ENCODE peak calls at places on chromosomes 2 and 18, in six cellular contexts. One of them, this sample, is unnamed.

GRCh38 chr2:105674859-105675541 is 69.7 kb upstream of the NCK2 start:
- DNase-seq in tibial nerve: no peak
- DNase-seq in coronary artery: no peak
- DNase-seq in endothelial cell: no peak
- DNase-seq in activated CD8-positive, alpha-beta T cell treated with anti-CD3 and anti-CD28 coated beads for 36 hours: peak; percentile 69
- DNase-seq in suprapubic skin: no peak
- DNase-seq in this sample: no peak

GRCh38 chr2:217901826-217902225 is 101.0 kb downstream of the TNS1 start:
- DNase-seq in activated CD8-positive, alpha-beta T cell treated with anti-CD3 and anti-CD28 coated beads for 36 hours: peak; percentile 17
- DNase-seq in endothelial cell: no peak
- DNase-seq in tibial nerve: no peak
- DNase-seq in suprapubic skin: no peak
- DNase-seq in coronary artery: peak; percentile 91
- DNase-seq in this sample: no peak

GRCh38 chr2:148814143-148814852 is 60.7 kb upstream of the KIF5C start:
- DNase-seq in activated CD8-positive, alpha-beta T cell treated with anti-CD3 and anti-CD28 coated beads for 36 hours: no peak
- DNase-seq in endothelial cell: no peak
- DNase-seq in coronary artery: no peak
- DNase-seq in tibial nerve: no peak
- DNase-seq in suprapubic skin: no peak
- DNase-seq in this sample: no peak

GRCh38 chr18:57422313-57422872 is 12.8 kb upstream of the ONECUT2 start:
- DNase-seq in tibial nerve: no peak
- DNase-seq in endothelial cell: no peak
- DNase-seq in activated CD8-positive, alpha-beta T cell treated with anti-CD3 and anti-CD28 coated beads for 36 hours: no peak
- DNase-seq in suprapubic skin: no peak
- DNase-seq in coronary artery: no peak
- DNase-seq in this sample: no peak

GRCh38 chr2:210567279-210567678 is 10.9 kb downstream of the CPS1 start:
- DNase-seq in endothelial cell: no peak
- DNase-seq in coronary artery: no peak
- DNase-seq in suprapubic skin: no peak
- DNase-seq in tibial nerve: no peak
- DNase-seq in activated CD8-positive, alpha-beta T cell treated with anti-CD3 and anti-CD28 coated beads for 36 hours: no peak
- DNase-seq in this sample: no peak

GRCh38 chr2:147149589-147150245 is 695.1 kb upstream of the ACVR2A start:
- DNase-seq in endothelial cell: no peak
- DNase-seq in activated CD8-positive, alpha-beta T cell treated with anti-CD3 and anti-CD28 coated beads for 36 hours: no peak
- DNase-seq in coronary artery: no peak
- DNase-seq in suprapubic skin: no peak
- DNase-seq in tibial nerve: no peak
- DNase-seq in this sample: no peak

GRCh38 chr18:13579874-13580273 is 146.5 kb downstream of the FAM210A start:
- DNase-seq in activated CD8-positive, alpha-beta T cell treated with anti-CD3 and anti-CD28 coated beads for 36 hours: peak; percentile 33
- DNase-seq in coronary artery: no peak
- DNase-seq in tibial nerve: no peak
- DNase-seq in suprapubic skin: no peak
- DNase-seq in endothelial cell: no peak
- DNase-seq in this sample: no peak

GRCh38 chr2:169768262-169768995 is 30.2 kb upstream of the SSB start:
- DNase-seq in endothelial cell: no peak
- DNase-seq in activated CD8-positive, alpha-beta T cell treated with anti-CD3 and anti-CD28 coated beads for 36 hours: peak; percentile 56
- DNase-seq in tibial nerve: no peak
- DNase-seq in suprapubic skin: no peak
- DNase-seq in coronary artery: no peak
- DNase-seq in this sample: no peak

GRCh38 chr2:231900975-231901374 is 25.2 kb downstream of the NPPC start:
- DNase-seq in tibial nerve: no peak
- DNase-seq in suprapubic skin: no peak
- DNase-seq in endothelial cell: peak; percentile 17
- DNase-seq in coronary artery: no peak
- DNase-seq in activated CD8-positive, alpha-beta T cell treated with anti-CD3 and anti-CD28 coated beads for 36 hours: no peak
- DNase-seq in this sample: no peak

GRCh38 chr2:206845877-206846276 is 80.5 kb downstream of the FASTKD2 start:
- DNase-seq in endothelial cell: no peak
- DNase-seq in activated CD8-positive, alpha-beta T cell treated with anti-CD3 and anti-CD28 coated beads for 36 hours: no peak
- DNase-seq in suprapubic skin: no peak
- DNase-seq in coronary artery: no peak
- DNase-seq in tibial nerve: no peak
- DNase-seq in this sample: no peak

GRCh38 chr18:26547302-26548143 is 830 bp downstream of the KCTD1 start:
- DNase-seq in endothelial cell: peak; percentile 70
- DNase-seq in activated CD8-positive, alpha-beta T cell treated with anti-CD3 and anti-CD28 coated beads for 36 hours: peak; percentile 75
- DNase-seq in coronary artery: peak; percentile 75
- DNase-seq in tibial nerve: peak; percentile 66
- DNase-seq in suprapubic skin: peak; percentile 82
- DNase-seq in this sample: peak; percentile 66

GRCh38 chr2:217833439-217833838 is 169.4 kb downstream of the TNS1 start:
- DNase-seq in suprapubic skin: no peak
- DNase-seq in activated CD8-positive, alpha-beta T cell treated with anti-CD3 and anti-CD28 coated beads for 36 hours: no peak
- DNase-seq in endothelial cell: no peak
- DNase-seq in tibial nerve: no peak
- DNase-seq in coronary artery: no peak
- DNase-seq in this sample: no peak

GRCh38 chr2:120641366-120641771 is 94.3 kb upstream of the GLI2 start:
- DNase-seq in suprapubic skin: no peak
- DNase-seq in endothelial cell: no peak
- DNase-seq in coronary artery: peak; percentile 54
- DNase-seq in activated CD8-positive, alpha-beta T cell treated with anti-CD3 and anti-CD28 coated beads for 36 hours: no peak
- DNase-seq in tibial nerve: no peak
- DNase-seq in this sample: no peak

GRCh38 chr2:71503827-71504226 is 50.5 kb downstream of the DYSF start:
- DNase-seq in suprapubic skin: no peak
- DNase-seq in tibial nerve: no peak
- DNase-seq in activated CD8-positive, alpha-beta T cell treated with anti-CD3 and anti-CD28 coated beads for 36 hours: no peak
- DNase-seq in coronary artery: no peak
- DNase-seq in endothelial cell: peak; percentile 66
- DNase-seq in this sample: no peak

GRCh38 chr2:218400930-218401833 is 1.5 kb downstream of the CTDSP1 start:
- DNase-seq in coronary artery: no peak
- DNase-seq in activated CD8-positive, alpha-beta T cell treated with anti-CD3 and anti-CD28 coated beads for 36 hours: peak; percentile 11
- DNase-seq in suprapubic skin: no peak
- DNase-seq in tibial nerve: no peak
- DNase-seq in endothelial cell: no peak
- DNase-seq in this sample: no peak

GRCh38 chr2:39107156-39107555 is 13.7 kb downstream of the SOS1 start:
- DNase-seq in endothelial cell: no peak
- DNase-seq in coronary artery: no peak
- DNase-seq in suprapubic skin: no peak
- DNase-seq in tibial nerve: no peak
- DNase-seq in activated CD8-positive, alpha-beta T cell treated with anti-CD3 and anti-CD28 coated beads for 36 hours: no peak
- DNase-seq in this sample: no peak

GRCh38 chr2:137964066-137964858 is at the start of gene HNMT:
- DNase-seq in endothelial cell: peak; percentile 25
- DNase-seq in coronary artery: no peak
- DNase-seq in activated CD8-positive, alpha-beta T cell treated with anti-CD3 and anti-CD28 coated beads for 36 hours: no peak
- DNase-seq in suprapubic skin: peak; percentile 78
- DNase-seq in tibial nerve: no peak
- DNase-seq in this sample: peak; percentile 29

GRCh38 chr2:60555066-60555793 is 1.8 kb upstream of the BCL11A start:
- DNase-seq in coronary artery: no peak
- DNase-seq in endothelial cell: peak; percentile 66
- DNase-seq in activated CD8-positive, alpha-beta T cell treated with anti-CD3 and anti-CD28 coated beads for 36 hours: peak; percentile 77
- DNase-seq in tibial nerve: no peak
- DNase-seq in suprapubic skin: no peak
- DNase-seq in this sample: peak; percentile 51

GRCh38 chr2:240145461-240145860 is 5.0 kb upstream of the OTOS start:
- DNase-seq in endothelial cell: no peak
- DNase-seq in tibial nerve: no peak
- DNase-seq in coronary artery: no peak
- DNase-seq in activated CD8-positive, alpha-beta T cell treated with anti-CD3 and anti-CD28 coated beads for 36 hours: no peak
- DNase-seq in suprapubic skin: no peak
- DNase-seq in this sample: no peak

GRCh38 chr2:114935031-114935430 is 492.6 kb downstream of the DPP10 start:
- DNase-seq in suprapubic skin: no peak
- DNase-seq in endothelial cell: no peak
- DNase-seq in tibial nerve: no peak
- DNase-seq in coronary artery: no peak
- DNase-seq in activated CD8-positive, alpha-beta T cell treated with anti-CD3 and anti-CD28 coated beads for 36 hours: no peak
- DNase-seq in this sample: no peak

GRCh38 chr2:42105330-42106256 is 57.8 kb downstream of the PKDCC start:
- DNase-seq in endothelial cell: no peak
- DNase-seq in activated CD8-positive, alpha-beta T cell treated with anti-CD3 and anti-CD28 coated beads for 36 hours: peak; percentile 93
- DNase-seq in coronary artery: no peak
- DNase-seq in tibial nerve: no peak
- DNase-seq in suprapubic skin: no peak
- DNase-seq in this sample: no peak

GRCh38 chr2:224754129-224754528 is 38.0 kb upstream of the CCDC195 start:
- DNase-seq in tibial nerve: no peak
- DNase-seq in endothelial cell: no peak
- DNase-seq in coronary artery: no peak
- DNase-seq in activated CD8-positive, alpha-beta T cell treated with anti-CD3 and anti-CD28 coated beads for 36 hours: no peak
- DNase-seq in suprapubic skin: no peak
- DNase-seq in this sample: no peak

GRCh38 chr2:61431345-61431744 is 39.5 kb downstream of the USP34 start:
- DNase-seq in coronary artery: no peak
- DNase-seq in activated CD8-positive, alpha-beta T cell treated with anti-CD3 and anti-CD28 coated beads for 36 hours: no peak
- DNase-seq in suprapubic skin: peak; percentile 50
- DNase-seq in tibial nerve: no peak
- DNase-seq in endothelial cell: no peak
- DNase-seq in this sample: no peak

GRCh38 chr2:186306754-186307153 is 179.3 kb upstream of the ZC3H15 start:
- DNase-seq in suprapubic skin: no peak
- DNase-seq in activated CD8-positive, alpha-beta T cell treated with anti-CD3 and anti-CD28 coated beads for 36 hours: no peak
- DNase-seq in tibial nerve: no peak
- DNase-seq in coronary artery: no peak
- DNase-seq in endothelial cell: no peak
- DNase-seq in this sample: no peak

GRCh38 chr18:32332708-32333107 is 138.0 kb downstream of the GAREM1 start:
- DNase-seq in activated CD8-positive, alpha-beta T cell treated with anti-CD3 and anti-CD28 coated beads for 36 hours: no peak
- DNase-seq in tibial nerve: no peak
- DNase-seq in suprapubic skin: no peak
- DNase-seq in coronary artery: no peak
- DNase-seq in endothelial cell: no peak
- DNase-seq in this sample: no peak

GRCh38 chr2:52034706-52035105 is 1002.8 kb upstream of the NRXN1 start:
- DNase-seq in endothelial cell: no peak
- DNase-seq in tibial nerve: no peak
- DNase-seq in activated CD8-positive, alpha-beta T cell treated with anti-CD3 and anti-CD28 coated beads for 36 hours: no peak
- DNase-seq in suprapubic skin: no peak
- DNase-seq in coronary artery: no peak
- DNase-seq in this sample: no peak

GRCh38 chr2:2333076-2333475 is 2.0 kb upstream of the MYT1L start:
- DNase-seq in tibial nerve: no peak
- DNase-seq in coronary artery: no peak
- DNase-seq in suprapubic skin: no peak
- DNase-seq in activated CD8-positive, alpha-beta T cell treated with anti-CD3 and anti-CD28 coated beads for 36 hours: no peak
- DNase-seq in endothelial cell: no peak
- DNase-seq in this sample: no peak

GRCh38 chr18:43751203-43751602 is 473.9 kb upstream of the SYT4 start:
- DNase-seq in suprapubic skin: no peak
- DNase-seq in endothelial cell: no peak
- DNase-seq in coronary artery: no peak
- DNase-seq in activated CD8-positive, alpha-beta T cell treated with anti-CD3 and anti-CD28 coated beads for 36 hours: no peak
- DNase-seq in tibial nerve: no peak
- DNase-seq in this sample: no peak

GRCh38 chr18:8162797-8163196 is 446.4 kb upstream of the RAB12 start:
- DNase-seq in tibial nerve: no peak
- DNase-seq in endothelial cell: no peak
- DNase-seq in coronary artery: no peak
- DNase-seq in suprapubic skin: no peak
- DNase-seq in activated CD8-positive, alpha-beta T cell treated with anti-CD3 and anti-CD28 coated beads for 36 hours: no peak
- DNase-seq in this sample: no peak

GRCh38 chr2:196399736-196400691 is 228.6 kb upstream of the STK17B start:
- DNase-seq in activated CD8-positive, alpha-beta T cell treated with anti-CD3 and anti-CD28 coated beads for 36 hours: no peak
- DNase-seq in tibial nerve: no peak
- DNase-seq in endothelial cell: no peak
- DNase-seq in coronary artery: no peak
- DNase-seq in suprapubic skin: no peak
- DNase-seq in this sample: no peak

GRCh38 chr2:96788393-96789244 is 27.4 kb upstream of the CNNM3 start:
- DNase-seq in suprapubic skin: no peak
- DNase-seq in endothelial cell: no peak
- DNase-seq in activated CD8-positive, alpha-beta T cell treated with anti-CD3 and anti-CD28 coated beads for 36 hours: no peak
- DNase-seq in tibial nerve: no peak
- DNase-seq in coronary artery: no peak
- DNase-seq in this sample: no peak

GRCh38 chr2:12032421-12032820 is 286.0 kb downstream of the LPIN1 start:
- DNase-seq in endothelial cell: no peak
- DNase-seq in tibial nerve: no peak
- DNase-seq in suprapubic skin: no peak
- DNase-seq in activated CD8-positive, alpha-beta T cell treated with anti-CD3 and anti-CD28 coated beads for 36 hours: peak; percentile 10
- DNase-seq in coronary artery: no peak
- DNase-seq in this sample: no peak
- TF ChIP-seq CTCF in endothelial cell: no peak
- TF ChIP-seq CTCF in tibial nerve: no peak
- TF ChIP-seq CTCF in suprapubic skin: no peak
- TF ChIP-seq CTCF in activated CD8-positive, alpha-beta T cell treated with anti-CD3 and anti-CD28 coated beads for 36 hours: no peak
- TF ChIP-seq CTCF in coronary artery: no peak
- TF ChIP-seq CTCF in this sample: no peak

GRCh38 chr2:55732854-55733253 is 39.2 kb upstream of the PNPT1 start:
- DNase-seq in tibial nerve: no peak
- DNase-seq in activated CD8-positive, alpha-beta T cell treated with anti-CD3 and anti-CD28 coated beads for 36 hours: no peak
- DNase-seq in coronary artery: no peak
- DNase-seq in endothelial cell: no peak
- DNase-seq in suprapubic skin: no peak
- DNase-seq in this sample: no peak
- TF ChIP-seq CTCF in tibial nerve: no peak
- TF ChIP-seq CTCF in activated CD8-positive, alpha-beta T cell treated with anti-CD3 and anti-CD28 coated beads for 36 hours: no peak
- TF ChIP-seq CTCF in coronary artery: no peak
- TF ChIP-seq CTCF in endothelial cell: no peak
- TF ChIP-seq CTCF in suprapubic skin: no peak
- TF ChIP-seq CTCF in this sample: no peak

GRCh38 chr2:131682122-131682944 is 154.6 kb downstream of the CCDC74A start:
- DNase-seq in coronary artery: peak; percentile 86
- DNase-seq in suprapubic skin: peak; percentile 86
- DNase-seq in endothelial cell: peak; percentile 65
- DNase-seq in tibial nerve: peak; percentile 66
- DNase-seq in activated CD8-positive, alpha-beta T cell treated with anti-CD3 and anti-CD28 coated beads for 36 hours: peak; percentile 85
- DNase-seq in this sample: peak; percentile 53
- TF ChIP-seq CTCF in coronary artery: no peak
- TF ChIP-seq CTCF in suprapubic skin: no peak
- TF ChIP-seq CTCF in endothelial cell: no peak
- TF ChIP-seq CTCF in tibial nerve: peak; percentile 16
- TF ChIP-seq CTCF in activated CD8-positive, alpha-beta T cell treated with anti-CD3 and anti-CD28 coated beads for 36 hours: no peak
- TF ChIP-seq CTCF in this sample: peak; percentile 45

GRCh38 chr18:61838521-61838920 is 54.3 kb downstream of the RNF152 start:
- DNase-seq in coronary artery: no peak
- DNase-seq in tibial nerve: no peak
- DNase-seq in activated CD8-positive, alpha-beta T cell treated with anti-CD3 and anti-CD28 coated beads for 36 hours: no peak
- DNase-seq in endothelial cell: no peak
- DNase-seq in suprapubic skin: no peak
- DNase-seq in this sample: no peak
- TF ChIP-seq CTCF in coronary artery: no peak
- TF ChIP-seq CTCF in tibial nerve: no peak
- TF ChIP-seq CTCF in activated CD8-positive, alpha-beta T cell treated with anti-CD3 and anti-CD28 coated beads for 36 hours: no peak
- TF ChIP-seq CTCF in endothelial cell: no peak
- TF ChIP-seq CTCF in suprapubic skin: no peak
- TF ChIP-seq CTCF in this sample: no peak